ENCODE peak calls at places on chromosomes 5 and 9, in ten cellular contexts. One of them, this sample, is unnamed.

GRCh38 chr9:69874301-69875060 is 53.9 kb downstream of the CFAP95 start:
- DNase-seq in AG08396: no peak
- DNase-seq in Calu3: no peak
- DNase-seq in H7: no peak
- DNase-seq in T-cell: no peak
- DNase-seq in WTC11: no peak
- DNase-seq in HS-27A: no peak
- DNase-seq in hepatocyte: no peak
- DNase-seq in Right ventricle myocardium inferior: no peak
- DNase-seq in DND-41: no peak
- DNase-seq in this sample: no peak

GRCh38 chr5:142492781-142493281 is 168.0 kb upstream of the SPRY4 start:
- DNase-seq in AG08396: no peak
- DNase-seq in Calu3: no peak
- DNase-seq in H7: no peak
- DNase-seq in T-cell: no peak
- DNase-seq in WTC11: no peak
- DNase-seq in HS-27A: no peak
- DNase-seq in hepatocyte: no peak
- DNase-seq in Right ventricle myocardium inferior: no peak
- DNase-seq in DND-41: no peak
- DNase-seq in this sample: no peak

GRCh38 chr5:135829681-135830383 is 4.6 kb upstream of the SLC25A48 start:
- DNase-seq in AG08396: peak
- DNase-seq in Calu3: peak
- DNase-seq in H7: peak
- DNase-seq in T-cell: no peak
- DNase-seq in WTC11: peak
- DNase-seq in HS-27A: peak
- DNase-seq in hepatocyte: peak
- DNase-seq in Right ventricle myocardium inferior: no peak
- DNase-seq in DND-41: peak
- DNase-seq in this sample: peak

GRCh38 chr9:113599647-113600476 is 136.3 kb downstream of the RGS3 start:
- DNase-seq in AG08396: peak
- DNase-seq in Calu3: no peak
- DNase-seq in H7: peak
- DNase-seq in T-cell: no peak
- DNase-seq in WTC11: no peak
- DNase-seq in HS-27A: no peak
- DNase-seq in hepatocyte: peak
- DNase-seq in Right ventricle myocardium inferior: peak
- DNase-seq in DND-41: no peak
- DNase-seq in this sample: no peak

GRCh38 chr5:102313907-102314306 is 17.8 kb upstream of the SLCO4C1 start:
- DNase-seq in AG08396: no peak
- DNase-seq in Calu3: no peak
- DNase-seq in H7: no peak
- DNase-seq in T-cell: no peak
- DNase-seq in WTC11: no peak
- DNase-seq in HS-27A: no peak
- DNase-seq in hepatocyte: no peak
- DNase-seq in Right ventricle myocardium inferior: no peak
- DNase-seq in DND-41: no peak
- DNase-seq in this sample: no peak

GRCh38 chr5:10702911-10703491 is 58.0 kb downstream of the DAP start:
- DNase-seq in AG08396: no peak
- DNase-seq in Calu3: peak
- DNase-seq in H7: no peak
- DNase-seq in T-cell: no peak
- DNase-seq in WTC11: no peak
- DNase-seq in HS-27A: no peak
- DNase-seq in hepatocyte: peak
- DNase-seq in Right ventricle myocardium inferior: no peak
- DNase-seq in DND-41: no peak
- DNase-seq in this sample: no peak

GRCh38 chr9:118693645-118694044 is 675.6 kb downstream of the BRINP1 start:
- DNase-seq in AG08396: no peak
- DNase-seq in Calu3: no peak
- DNase-seq in H7: no peak
- DNase-seq in T-cell: no peak
- DNase-seq in WTC11: no peak
- DNase-seq in HS-27A: no peak
- DNase-seq in hepatocyte: peak
- DNase-seq in Right ventricle myocardium inferior: no peak
- DNase-seq in DND-41: no peak
- DNase-seq in this sample: no peak

GRCh38 chr5:168404366-168404765 is 81.9 kb upstream of the RARS1 start:
- DNase-seq in AG08396: peak
- DNase-seq in Calu3: no peak
- DNase-seq in H7: no peak
- DNase-seq in T-cell: no peak
- DNase-seq in WTC11: no peak
- DNase-seq in HS-27A: no peak
- DNase-seq in hepatocyte: peak
- DNase-seq in Right ventricle myocardium inferior: no peak
- DNase-seq in DND-41: no peak
- DNase-seq in this sample: no peak

GRCh38 chr5:4294878-4295277 is 699.2 kb downstream of the IRX1 start:
- DNase-seq in AG08396: no peak
- DNase-seq in Calu3: no peak
- DNase-seq in H7: no peak
- DNase-seq in T-cell: no peak
- DNase-seq in WTC11: no peak
- DNase-seq in HS-27A: no peak
- DNase-seq in hepatocyte: no peak
- DNase-seq in Right ventricle myocardium inferior: no peak
- DNase-seq in DND-41: no peak
- DNase-seq in this sample: no peak

GRCh38 chr5:93299596-93300308 is 281.3 kb downstream of the NR2F1-AS1 start:
- DNase-seq in AG08396: no peak
- DNase-seq in Calu3: no peak
- DNase-seq in H7: peak
- DNase-seq in T-cell: no peak
- DNase-seq in WTC11: peak
- DNase-seq in HS-27A: no peak
- DNase-seq in hepatocyte: no peak
- DNase-seq in Right ventricle myocardium inferior: no peak
- DNase-seq in DND-41: no peak
- DNase-seq in this sample: no peak

GRCh38 chr9:130962418-130963316 is 23.6 kb upstream of the FIBCD1 start:
- DNase-seq in AG08396: peak
- DNase-seq in Calu3: peak
- DNase-seq in H7: peak
- DNase-seq in T-cell: no peak
- DNase-seq in WTC11: no peak
- DNase-seq in HS-27A: peak
- DNase-seq in hepatocyte: peak
- DNase-seq in Right ventricle myocardium inferior: no peak
- DNase-seq in DND-41: no peak
- DNase-seq in this sample: peak

GRCh38 chr5:11452854-11453253 is 451.4 kb downstream of the CTNND2 start:
- DNase-seq in AG08396: no peak
- DNase-seq in Calu3: no peak
- DNase-seq in H7: no peak
- DNase-seq in T-cell: no peak
- DNase-seq in WTC11: no peak
- DNase-seq in HS-27A: no peak
- DNase-seq in hepatocyte: no peak
- DNase-seq in Right ventricle myocardium inferior: no peak
- DNase-seq in DND-41: no peak
- DNase-seq in this sample: no peak

GRCh38 chr5:123717139-123717538 is 205.2 kb downstream of the CSNK1G3 start:
- DNase-seq in AG08396: no peak
- DNase-seq in Calu3: no peak
- DNase-seq in H7: no peak
- DNase-seq in T-cell: no peak
- DNase-seq in WTC11: no peak
- DNase-seq in HS-27A: no peak
- DNase-seq in hepatocyte: no peak
- DNase-seq in Right ventricle myocardium inferior: no peak
- DNase-seq in DND-41: no peak
- DNase-seq in this sample: no peak

GRCh38 chr9:126055386-126055785 is 271.2 kb upstream of the MVB12B start:
- DNase-seq in AG08396: no peak
- DNase-seq in Calu3: peak
- DNase-seq in H7: no peak
- DNase-seq in T-cell: no peak
- DNase-seq in WTC11: no peak
- DNase-seq in HS-27A: no peak
- DNase-seq in hepatocyte: no peak
- DNase-seq in Right ventricle myocardium inferior: no peak
- DNase-seq in DND-41: no peak
- DNase-seq in this sample: no peak

GRCh38 chr5:93592866-93593265 is 9.8 kb downstream of the NR2F1 start:
- DNase-seq in AG08396: no peak
- DNase-seq in Calu3: no peak
- DNase-seq in H7: no peak
- DNase-seq in T-cell: no peak
- DNase-seq in WTC11: no peak
- DNase-seq in HS-27A: no peak
- DNase-seq in hepatocyte: no peak
- DNase-seq in Right ventricle myocardium inferior: no peak
- DNase-seq in DND-41: no peak
- DNase-seq in this sample: no peak

GRCh38 chr5:98769256-98770157 is 4.0 kb upstream of the RGMB start:
- DNase-seq in AG08396: peak
- DNase-seq in Calu3: peak
- DNase-seq in H7: peak
- DNase-seq in T-cell: no peak
- DNase-seq in WTC11: peak
- DNase-seq in HS-27A: no peak
- DNase-seq in hepatocyte: peak
- DNase-seq in Right ventricle myocardium inferior: peak
- DNase-seq in DND-41: peak
- DNase-seq in this sample: peak